ENCODE peak calls at places on chromosomes 11 and 22, in eight cellular contexts. T is fibroblast of lung; I is small intestine; H is Karpas-422; Y is aorta; K is CD4-positive, alpha-beta memory T cell; Q is WERI-Rb-1; F is kidney. C is an unnamed sample.

GRCh38 chr22:20456722-20457076 is 19.1 kb upstream of the SCARF2 start:
- DNase-seq in T (no peak), I (no peak), H (no peak), Y (peak; percentile 33), K (no peak), Q (no peak), F (peak; percentile 32), C (peak; percentile 9)

GRCh38 chr22:38755155-38755910 is 465 bp downstream of the SUN2 start:
- DNase-seq in T (peak; percentile 72), I (peak; percentile 91), H (peak; percentile 61), Y (peak; percentile 99), K (peak; percentile 38), Q (peak; percentile 68), F (peak; percentile 99), C (peak; percentile 97)

GRCh38 chr11:130243816-130244215 is 70.9 kb downstream of the ZBTB44 start:
- DNase-seq in T (no peak), I (peak; percentile 65), H (no peak), Y (no peak), K (no peak), Q (no peak), F (no peak), C (no peak)

GRCh38 chr11:71334191-71334590 is 81.8 kb upstream of the SHANK2 start:
- DNase-seq in T (no peak), I (no peak), H (no peak), Y (peak; percentile 54), K (no peak), Q (no peak), F (peak; percentile 43), C (no peak)

GRCh38 chr22:32333769-32334639 is 23.7 kb upstream of the RFPL3 start:
- DNase-seq in T (no peak), I (no peak), H (no peak), Y (no peak), K (no peak), Q (no peak), F (no peak), C (no peak)

GRCh38 chr11:27200779-27201453 is 160.3 kb downstream of the BBOX1 start:
- DNase-seq in T (no peak), I (no peak), H (no peak), Y (no peak), K (no peak), Q (no peak), F (no peak), C (no peak)

GRCh38 chr11:134597452-134597851 is 185.4 kb upstream of the B3GAT1 start:
- DNase-seq in T (no peak), I (no peak), H (no peak), Y (no peak), K (no peak), Q (no peak), F (no peak), C (peak; percentile 21)

GRCh38 chr11:125270711-125271110 is 106.2 kb downstream of the PKNOX2 start:
- DNase-seq in T (peak; percentile 84), I (no peak), H (no peak), Y (no peak), K (no peak), Q (no peak), F (no peak), C (no peak)

GRCh38 chr11:1307163-1307870 is 2.1 kb downstream of the TOLLIP start:
- DNase-seq in T (no peak), I (no peak), H (no peak), Y (no peak), K (no peak), Q (no peak), F (no peak), C (peak; percentile 79)

GRCh38 chr22:28410050-28410816 is 269.4 kb downstream of the TTC28 start:
- DNase-seq in T (peak; percentile 84), I (no peak), H (no peak), Y (no peak), K (no peak), Q (peak; percentile 16), F (no peak), C (no peak)

GRCh38 chr11:67261942-67262681 is 4.2 kb upstream of the GRK2 start:
- DNase-seq in T (no peak), I (no peak), H (no peak), Y (peak; percentile 74), K (no peak), Q (no peak), F (peak; percentile 65), C (no peak)
- H3K4me3 ChIP-seq in T (no peak overlapping the region), I (no peak overlapping the region), H (no peak overlapping the region), Y (no peak overlapping the region), K (no peak overlapping the region), Q (no peak overlapping the region), F (no peak overlapping the region), C (no peak overlapping the region)

DNA sequence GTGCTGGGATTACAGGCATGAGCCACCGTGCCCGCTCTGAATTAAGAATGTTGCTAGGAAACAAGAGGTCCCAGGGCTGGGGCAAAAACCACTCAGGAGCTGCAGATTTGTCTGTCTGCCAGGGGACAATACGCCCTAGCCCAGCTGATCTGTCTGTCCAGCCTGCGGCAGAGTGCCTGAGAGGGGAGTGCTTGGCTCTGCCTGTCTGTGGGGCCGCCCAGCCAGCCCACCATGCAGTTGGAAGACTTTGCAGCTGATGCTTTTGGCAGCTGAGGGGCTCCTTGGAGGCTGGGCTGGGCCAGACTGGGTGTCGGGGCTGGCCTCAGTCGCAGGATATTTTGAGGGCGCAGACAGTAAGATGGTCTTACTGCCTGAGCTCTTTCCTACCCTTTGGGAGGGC is 435 bp upstream of the FAM180B start:
- DNase-seq in T (no peak), I (no peak), H (no peak), Y (no peak), K (no peak), Q (no peak), F (no peak), C (no peak)
- H3K27ac ChIP-seq in T (no peak overlapping the region), I (no peak overlapping the region), H (no peak overlapping the region), Y (no peak overlapping the region), K (no peak overlapping the region), Q (no peak overlapping the region), F (no peak overlapping the region), C (no peak overlapping the region)

GRCh38 chr11:67372232-67372992 is 986 bp downstream of the CLCF1 start:
- DNase-seq in T (no peak), I (no peak), H (no peak), Y (no peak), K (no peak), Q (peak; percentile 59), F (peak; percentile 87), C (peak; percentile 67)

GRCh38 chr11:67371549-67372231 is 1.7 kb downstream of the CLCF1 start:
- DNase-seq in T (peak; percentile 56), I (peak; percentile 46), H (peak; percentile 79), Y (no peak), K (no peak), Q (peak; percentile 62), F (no peak), C (peak; percentile 64)

GRCh38 chr11:67370351-67371076 is 2.9 kb downstream of the CLCF1 start:
- DNase-seq in T (peak; percentile 59), I (no peak), H (no peak), Y (no peak), K (no peak), Q (no peak), F (no peak), C (no peak)

GRCh38 chr11:67369801-67370284 is 3.6 kb downstream of the CLCF1 start:
- DNase-seq in T (peak; percentile 73), I (no peak), H (no peak), Y (no peak), K (no peak), Q (no peak), F (no peak), C (no peak)

GRCh38 chr11:67371199-67371548 is 2.2 kb downstream of the CLCF1 start:
- DNase-seq in T (no peak), I (no peak), H (no peak), Y (no peak), K (no peak), Q (no peak), F (no peak), C (no peak)
- H3K4me3 ChIP-seq in T (peak overlapping the region; percentile 74), I (no peak overlapping the region), H (peak overlapping the region; percentile 70), Y (no peak overlapping the region), K (no peak overlapping the region), Q (no peak overlapping the region), F (peak overlapping the region; percentile 57), C (peak overlapping the region; percentile 71)

DNA sequence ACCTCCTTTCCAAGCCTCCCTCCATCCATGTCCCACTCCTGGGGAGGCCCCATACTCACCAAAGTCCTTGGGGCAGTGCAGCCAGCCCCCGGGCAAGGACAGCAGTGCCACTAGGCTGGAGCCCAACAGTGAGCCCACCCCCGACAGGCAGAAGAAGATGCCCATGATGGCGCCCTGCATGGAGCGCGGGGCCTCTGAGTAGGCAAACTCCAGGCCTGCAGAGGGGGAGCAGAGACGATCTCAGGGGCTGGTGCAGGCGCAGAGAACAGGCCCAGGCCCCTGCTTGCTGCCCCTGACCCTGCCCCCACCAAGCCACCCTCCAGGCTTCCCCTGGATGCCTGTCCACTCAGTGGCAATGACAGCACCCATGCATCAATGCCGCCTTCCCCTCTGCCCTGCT is 13.6 kb downstream of the TMEM132A start:
- DNase-seq in T (no peak), I (no peak), H (no peak), Y (no peak), K (no peak), Q (no peak), F (no peak), C (no peak)
- H3K27ac ChIP-seq in T (no peak overlapping the region), I (no peak overlapping the region), H (no peak overlapping the region), Y (no peak overlapping the region), K (no peak overlapping the region), Q (no peak overlapping the region), F (no peak overlapping the region), C (peak overlapping the region; percentile 75)

GRCh38 chr11:15650105-15650938 is 535.6 kb downstream of the INSC start:
- DNase-seq in T (peak; percentile 87), I (peak; percentile 88), H (peak; percentile 90), Y (peak; percentile 98), K (peak; percentile 61), Q (peak; percentile 87), F (peak; percentile 97), C (peak; percentile 94)
- H3K4me3 ChIP-seq in T (peak overlapping the region; percentile 58), I (no peak overlapping the region), H (no peak overlapping the region), Y (peak overlapping the region; percentile 24), K (no peak overlapping the region), Q (peak overlapping the region; percentile 20), F (peak overlapping the region; percentile 45), C (peak overlapping the region; percentile 56)

GRCh38 chr11:48138222-48138621 is 78.4 kb upstream of the OR4B1 start:
- DNase-seq in T (no peak), I (peak; percentile 56), H (no peak), Y (no peak), K (no peak), Q (no peak), F (no peak), C (no peak)

GRCh38 chr11:48148749-48149148 is 67.9 kb upstream of the OR4B1 start:
- DNase-seq in T (peak; percentile 66), I (no peak), H (no peak), Y (no peak), K (no peak), Q (no peak), F (no peak), C (no peak)

GRCh38 chr11:48141475-48142100 is 75.0 kb upstream of the OR4B1 start:
- DNase-seq in T (peak; percentile 28), I (no peak), H (no peak), Y (no peak), K (peak; percentile 30), Q (no peak), F (no peak), C (no peak)

DNA sequence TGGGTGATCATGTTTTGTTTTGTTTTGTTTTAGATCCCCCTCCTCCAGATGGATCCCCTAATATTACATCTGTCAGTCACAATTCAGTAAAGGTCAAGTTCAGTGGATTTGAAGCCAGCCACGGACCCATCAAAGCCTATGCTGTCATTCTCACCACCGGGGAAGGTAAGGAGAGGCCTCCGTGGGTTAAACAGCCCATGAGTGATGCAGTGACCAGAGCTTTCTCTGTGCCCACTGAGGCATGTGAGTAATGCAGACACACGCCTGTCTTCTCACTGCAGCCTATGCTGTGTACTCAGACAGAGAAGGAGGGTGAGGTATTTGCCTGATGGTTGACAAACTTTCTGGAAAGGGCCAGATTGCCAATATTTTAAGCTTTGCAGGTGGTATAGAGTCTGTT is 73.7 kb upstream of the OR4B1 start:
- DNase-seq in T (no peak), I (no peak), H (no peak), Y (no peak), K (no peak), Q (no peak), F (no peak), C (no peak)
- H3K27ac ChIP-seq in T (no peak overlapping the region), I (no peak overlapping the region), H (no peak overlapping the region), Y (no peak overlapping the region), K (no peak overlapping the region), Q (no peak overlapping the region), F (no peak overlapping the region), C (no peak overlapping the region)